ENCODE peak calls at places on chromosomes 6 and 20, in five cellular contexts. E is BJ; M is suprapubic skin; B is CD8-positive, alpha-beta T cell; A is fibroblast of villous mesenchyme. G is an unnamed sample.

GRCh38 chr6:142845624-142846458 is 99.1 kb downstream of the HIVEP2 start:
- DNase-seq in M (peak), A (peak), B (peak), E (no peak), G (no peak)

GRCh38 chr20:32930181-32930580 is 71.5 kb downstream of the EFCAB8 start:
- DNase-seq in B (no peak), A (no peak), M (no peak), E (no peak), G (no peak)

GRCh38 chr6:28336284-28337024 is 506 bp upstream of the ZSCAN31 start:
- DNase-seq in M (no peak), B (no peak), A (peak), E (no peak), G (no peak)

GRCh38 chr20:26163890-26164289 is 467.2 kb upstream of the ZNF337 start:
- DNase-seq in B (no peak), M (no peak), E (peak), A (peak), G (peak)

GRCh38 chr6:56246941-56247653 is at the start of gene COL21A1:
- DNase-seq in B (no peak), A (peak), M (peak), E (no peak), G (no peak)

GRCh38 chr6:164200071-164200470 is 785.6 kb downstream of the QKI start:
- DNase-seq in E (no peak), A (no peak), M (no peak), B (no peak), G (no peak)

GRCh38 chr6:26571592-26572296 is 25.0 kb upstream of the ABT1 start:
- DNase-seq in M (no peak), B (no peak), E (no peak), A (peak), G (no peak)

GRCh38 chr6:138454976-138455706 is 44.2 kb downstream of the NHSL1 start:
- DNase-seq in B (peak), M (no peak), A (no peak), E (no peak), G (no peak)

GRCh38 chr20:991850-992249 is 10.3 kb downstream of the RSPO4 start:
- DNase-seq in B (no peak), E (no peak), M (no peak), A (no peak), G (no peak)

GRCh38 chr20:53581444-53582311 is 12.0 kb downstream of the ZNF217 start:
- DNase-seq in B (no peak), E (no peak), A (no peak), M (peak), G (no peak)

GRCh38 chr6:41097467-41098090 is 24.8 kb downstream of the NFYA start:
- DNase-seq in B (no peak), A (peak), M (no peak), E (peak), G (peak)

GRCh38 chr6:150143521-150144293 is 863 bp downstream of the PPP1R14C start:
- DNase-seq in B (no peak), E (no peak), A (no peak), M (no peak), G (no peak)

DNA sequence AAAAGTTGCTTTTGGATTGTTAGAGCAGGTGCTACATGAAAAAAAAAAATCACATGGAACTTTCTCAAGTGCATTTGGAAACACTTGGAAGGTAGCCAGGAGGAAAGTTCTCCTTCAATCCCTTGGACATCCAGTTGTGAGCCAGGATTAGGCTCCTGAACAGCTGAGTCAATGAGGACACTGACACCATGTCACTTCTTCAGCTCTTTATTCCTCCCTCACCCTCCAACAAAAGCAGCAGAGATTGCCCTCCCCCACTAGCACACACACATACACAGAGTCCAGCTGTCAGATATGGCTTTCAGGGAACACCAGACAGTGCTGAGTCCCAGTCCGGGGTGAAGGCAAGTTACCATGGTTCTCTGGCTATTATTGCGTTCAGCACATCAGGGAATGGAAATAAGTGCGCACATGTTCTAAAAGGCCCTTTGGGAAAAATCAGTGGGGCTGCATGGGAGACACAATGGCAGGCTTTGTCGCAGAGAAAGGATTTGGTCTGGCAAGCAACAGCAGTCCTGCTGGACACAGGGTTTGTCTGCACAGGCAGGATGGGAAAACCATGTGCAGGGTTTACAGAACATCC is 124.7 kb upstream of the MARCKS start:
- DNase-seq in A (peak), E (no peak), B (no peak), M (no peak), G (no peak)
- TF ChIP-seq CTCF in A (no peak), E (no peak), B (no peak), M (no peak), G (no peak)

GRCh38 chr6:86609549-86610388 is 327.6 kb upstream of the HTR1E start:
- DNase-seq in A (no peak), B (no peak), E (no peak), M (no peak), G (no peak)

GRCh38 chr6:86619428-86619827 is 317.9 kb upstream of the HTR1E start:
- DNase-seq in M (no peak), A (no peak), E (no peak), B (no peak), G (no peak)

GRCh38 chr6:86615299-86615698 is 322.0 kb upstream of the HTR1E start:
- DNase-seq in A (no peak), M (no peak), B (no peak), E (no peak), G (no peak)
- H3K4me3 ChIP-seq in A (no peak), M (no peak), B (no peak), E (no peak), G (no peak)

GRCh38 chr20:38217791-38218565 is 42.6 kb downstream of the KIAA1755 start:
- DNase-seq in E (peak), B (no peak), M (peak), A (peak), G (peak)
- TF ChIP-seq CTCF in E (no peak), B (no peak), M (no peak), A (no peak), G (no peak)

DNA sequence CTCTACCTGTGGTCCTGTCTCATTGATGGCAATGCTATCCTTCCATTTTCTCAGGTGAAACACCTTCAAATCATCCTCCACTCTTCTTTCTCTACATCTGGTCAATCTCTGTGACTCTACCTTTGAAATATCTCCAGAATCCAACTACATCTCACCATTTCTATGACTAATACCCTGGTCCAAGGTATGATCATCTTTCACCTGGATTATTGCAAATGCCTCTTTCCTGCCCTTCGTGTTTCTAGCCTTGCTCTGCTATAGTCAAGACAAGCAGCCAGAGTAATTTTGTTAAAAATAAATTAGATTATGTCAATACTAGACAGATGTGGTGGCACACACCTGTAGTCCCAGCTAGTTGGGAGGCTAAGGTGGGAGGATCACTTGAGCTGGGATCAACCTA is 17.8 kb upstream of the BLCAP start:
- DNase-seq in M (no peak), B (no peak), A (no peak), E (no peak), G (no peak)
- H3K4me3 ChIP-seq in M (no peak), B (no peak), A (no peak), E (no peak), G (no peak)

DNA sequence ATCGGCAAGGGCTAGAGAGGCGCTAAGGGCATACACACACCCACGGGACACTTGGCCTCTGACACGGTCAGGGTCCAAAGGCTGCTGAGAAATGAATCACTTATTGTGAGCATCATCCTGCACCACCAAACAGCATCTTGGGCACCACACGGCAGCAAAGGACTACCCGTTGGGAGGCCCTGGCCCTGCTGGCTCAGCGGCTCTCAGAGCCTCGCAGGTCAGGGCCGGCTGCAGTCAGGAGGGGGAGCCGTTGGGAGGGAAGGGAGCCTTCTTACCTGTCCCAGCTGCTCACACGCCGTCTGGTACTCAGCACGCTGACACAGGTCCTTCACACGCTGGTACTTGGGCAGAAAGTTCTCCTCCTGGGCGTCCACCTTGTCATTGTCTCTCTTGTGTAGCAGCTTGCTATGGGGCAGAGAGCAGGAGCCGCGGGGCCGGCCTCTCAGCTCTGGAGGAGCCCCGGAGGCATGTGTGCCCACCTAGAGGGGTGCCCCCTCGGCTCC is 109.0 kb downstream of the SULF2 start:
- DNase-seq in A (no peak), E (no peak), M (no peak), B (no peak), G (no peak)
- TF ChIP-seq CTCF in A (no peak), E (no peak), M (no peak), B (no peak), G (no peak)

GRCh38 chr20:35172434-35172806 is 548 bp downstream of the PROCR start:
- DNase-seq in E (no peak), B (no peak), A (no peak), M (no peak), G (no peak)

GRCh38 chr20:35173576-35174192 is 1.8 kb downstream of the PROCR start:
- DNase-seq in A (peak), M (no peak), E (no peak), B (no peak), G (no peak)

GRCh38 chr20:35171753-35172433 is at the start of gene PROCR:
- DNase-seq in M (peak), B (no peak), A (peak), E (peak), G (no peak)

GRCh38 chr20:35174458-35175216 is 2.8 kb downstream of the PROCR start:
- DNase-seq in M (no peak), B (no peak), A (no peak), E (no peak), G (no peak)

DNA sequence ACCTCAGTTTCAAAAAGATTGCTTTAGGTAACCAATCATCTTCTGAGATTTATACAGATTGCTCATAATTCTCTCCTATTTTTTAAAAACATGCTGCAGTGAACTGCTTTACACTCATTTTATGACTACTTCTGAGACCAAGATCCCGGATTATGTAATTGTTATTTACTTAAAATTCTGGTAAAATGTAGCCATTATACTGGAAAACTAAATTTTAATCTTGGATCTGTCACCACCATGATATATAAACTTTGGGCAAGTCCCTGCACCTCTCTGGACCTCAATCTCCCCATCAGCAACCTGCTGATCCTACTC is 477 bp upstream of the PROCR start:
- DNase-seq in E (no peak), M (no peak), A (no peak), B (no peak), G (no peak)
- H3K4me3 ChIP-seq in E (peak), M (peak), A (peak), B (peak), G (peak)

DNA sequence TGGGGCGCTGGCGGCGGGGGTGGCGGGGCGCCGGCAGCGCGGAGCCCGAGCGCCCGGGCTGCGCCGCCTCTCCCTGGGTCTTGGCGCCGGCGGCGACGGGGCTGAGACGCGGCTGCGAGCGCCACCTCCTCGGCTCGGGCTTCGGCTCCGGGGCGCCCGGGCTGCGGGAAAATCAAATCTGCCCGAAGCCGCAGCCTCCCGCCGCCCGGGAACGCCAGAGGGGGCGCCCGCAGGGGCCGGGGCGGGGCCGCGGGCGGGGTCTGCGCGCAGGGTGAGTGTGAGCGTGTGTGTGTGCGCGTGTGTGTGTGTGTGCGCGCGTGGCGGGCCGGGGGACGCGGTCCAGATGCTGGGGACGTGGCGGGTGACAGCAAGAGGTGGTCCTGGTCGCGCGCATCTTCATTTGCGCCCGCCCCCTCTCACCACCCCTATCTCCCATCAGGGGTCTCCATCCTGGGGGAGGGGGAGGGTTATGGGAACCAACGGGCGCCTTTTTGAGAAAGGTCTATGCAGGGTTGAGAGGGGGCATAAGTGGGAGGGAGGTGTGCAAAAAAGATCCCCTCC is 655 bp upstream of the CPNE5 start:
- DNase-seq in M (no peak), E (no peak), A (peak), B (peak), G (no peak)
- TF ChIP-seq CTCF in M (peak), E (no peak), A (no peak), B (no peak), G (peak)

DNA sequence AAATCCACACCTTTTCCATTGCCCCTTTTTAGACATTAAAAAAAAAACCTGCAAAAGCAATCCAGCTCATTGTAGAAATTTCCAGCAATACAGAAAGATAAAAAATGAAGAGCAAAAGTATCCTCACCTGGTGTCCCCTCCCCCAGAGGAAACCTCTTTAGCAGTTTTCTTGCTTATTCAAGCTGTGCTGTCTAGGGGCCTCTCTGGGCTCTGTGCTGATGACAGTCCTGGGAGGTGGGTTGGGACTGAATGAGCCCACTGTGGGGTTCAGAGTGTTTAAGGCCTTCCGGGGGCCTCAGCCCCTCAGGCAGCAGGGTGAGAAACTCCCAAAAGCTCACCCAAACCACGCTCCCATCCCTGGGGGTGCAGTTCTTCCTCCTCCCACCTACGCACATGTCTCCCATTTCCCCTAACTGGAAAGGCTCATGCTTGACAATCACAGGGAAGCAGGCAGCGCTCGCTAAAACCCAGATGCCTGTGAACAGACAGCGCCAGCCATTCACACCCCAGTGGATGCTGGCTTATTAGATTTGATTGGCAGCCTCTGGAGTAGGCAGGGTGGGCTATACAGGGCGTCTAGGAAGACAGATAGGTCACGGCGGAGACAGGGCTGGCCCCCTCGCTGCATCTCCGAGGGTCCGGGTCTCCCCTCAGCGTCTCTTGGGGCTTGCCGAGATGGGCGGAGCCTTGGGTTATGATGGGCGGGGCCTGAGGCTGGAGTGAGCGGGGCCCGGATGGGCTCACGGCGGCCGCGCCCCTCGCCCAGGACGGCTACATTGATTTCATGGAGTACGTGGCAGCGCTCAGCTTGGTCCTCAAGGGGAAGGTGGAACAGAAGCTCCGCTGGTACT is 4.6 kb downstream of the GUCA1A start:
- DNase-seq in A (no peak), E (no peak), B (no peak), M (no peak), G (no peak)
- H3K4me3 ChIP-seq in A (peak), E (no peak), B (no peak), M (no peak), G (peak)

DNA sequence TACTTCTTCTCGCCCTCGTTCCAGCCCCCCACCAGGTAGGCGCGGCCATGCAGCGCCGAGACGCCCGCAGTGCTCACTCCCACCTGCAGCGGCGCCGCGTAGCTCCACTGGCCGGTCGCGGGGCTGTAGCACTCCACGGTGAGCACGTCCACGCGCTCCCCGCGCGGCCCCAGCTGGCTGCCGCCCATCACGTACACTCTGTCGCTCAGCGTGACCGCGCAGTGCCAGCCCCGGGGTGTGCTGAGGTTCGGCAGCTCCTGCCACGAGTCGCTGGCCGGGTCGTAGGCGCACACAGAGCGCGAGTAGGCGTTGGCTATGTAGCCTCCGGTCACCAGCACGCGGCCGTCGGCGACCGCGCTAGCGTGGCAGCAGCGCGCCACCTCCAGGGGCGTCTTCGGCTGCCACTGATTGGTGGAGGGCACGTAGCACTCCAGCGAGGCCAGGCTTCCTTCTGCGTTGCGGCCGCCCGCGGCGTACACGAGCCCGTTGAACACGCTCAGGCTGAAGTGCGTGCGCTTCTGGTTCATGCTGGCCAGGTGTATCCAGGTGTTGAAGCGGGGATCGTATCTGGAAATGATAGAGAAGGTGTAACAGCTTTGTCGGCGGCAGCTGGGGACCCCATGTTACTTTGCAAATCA is 13.7 kb downstream of the KLHL31 start:
- DNase-seq in E (no peak), A (peak), M (peak), B (peak), G (no peak)
- TF ChIP-seq CTCF in E (peak), A (peak), M (no peak), B (no peak), G (peak)

DNA sequence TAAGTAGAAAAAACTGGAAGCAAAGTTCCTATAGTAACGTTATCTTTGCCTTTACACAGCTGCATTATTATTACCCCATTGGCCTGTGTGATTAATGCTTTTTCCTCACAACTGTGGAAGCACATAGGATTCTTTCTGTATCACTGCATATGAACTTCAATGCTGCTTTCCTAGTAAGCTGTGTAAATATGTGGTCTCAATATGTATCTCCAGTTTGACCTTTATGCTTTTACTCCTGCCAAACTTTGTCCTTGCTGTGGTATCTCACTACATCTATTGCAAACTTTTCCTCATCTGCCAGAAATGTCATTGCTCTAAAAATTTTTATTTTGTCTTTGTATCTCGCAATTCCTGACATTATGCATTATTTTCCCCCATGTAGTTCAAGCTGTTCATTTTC is 168.6 kb downstream of the ZFAND3 start:
- DNase-seq in E (no peak), B (no peak), M (no peak), A (peak), G (no peak)
- H3K4me3 ChIP-seq in E (no peak), B (no peak), M (no peak), A (no peak), G (no peak)